ENCODE peak calls at places on chromosomes 12 and 14, in seven cellular contexts. One of them, this sample, is unnamed.

GRCh38 chr12:51972849-51973273 is 21.4 kb downstream of the ACVR1B start:
- DNase-seq in skeletal muscle cell: no peak
- DNase-seq in activated effector memory CD4-positive, alpha-beta T cell treated with anti-CD3 and anti-CD28 coated beads, Interleukin-2, amount 50 U/mL, for 16 hours: peak; percentile 84
- DNase-seq in MCF 10A: peak; percentile 88
- DNase-seq in astrocyte of the spinal cord: peak; percentile 50
- DNase-seq in kidney glomerular epithelial cell: no peak
- DNase-seq in HEK293T: no peak
- DNase-seq in this sample: peak; percentile 94

GRCh38 chr14:35047961-35048513 is 2.0 kb downstream of the FAM177A1 start:
- DNase-seq in skeletal muscle cell: no peak
- DNase-seq in activated effector memory CD4-positive, alpha-beta T cell treated with anti-CD3 and anti-CD28 coated beads, Interleukin-2, amount 50 U/mL, for 16 hours: no peak
- DNase-seq in MCF 10A: no peak
- DNase-seq in astrocyte of the spinal cord: no peak
- DNase-seq in kidney glomerular epithelial cell: no peak
- DNase-seq in HEK293T: no peak
- DNase-seq in this sample: no peak

GRCh38 chr12:115354476-115354890 is 670.5 kb upstream of the TBX3 start:
- DNase-seq in skeletal muscle cell: no peak
- DNase-seq in activated effector memory CD4-positive, alpha-beta T cell treated with anti-CD3 and anti-CD28 coated beads, Interleukin-2, amount 50 U/mL, for 16 hours: no peak
- DNase-seq in MCF 10A: no peak
- DNase-seq in astrocyte of the spinal cord: no peak
- DNase-seq in kidney glomerular epithelial cell: no peak
- DNase-seq in HEK293T: no peak
- DNase-seq in this sample: no peak

GRCh38 chr12:46368138-46368537 is 4.4 kb downstream of the SLC38A2 start:
- DNase-seq in skeletal muscle cell: no peak
- DNase-seq in activated effector memory CD4-positive, alpha-beta T cell treated with anti-CD3 and anti-CD28 coated beads, Interleukin-2, amount 50 U/mL, for 16 hours: no peak
- DNase-seq in MCF 10A: no peak
- DNase-seq in astrocyte of the spinal cord: no peak
- DNase-seq in kidney glomerular epithelial cell: no peak
- DNase-seq in HEK293T: no peak
- DNase-seq in this sample: peak; percentile 55

GRCh38 chr12:86838709-86839108 is 582.5 kb upstream of the MGAT4C start:
- DNase-seq in skeletal muscle cell: no peak
- DNase-seq in activated effector memory CD4-positive, alpha-beta T cell treated with anti-CD3 and anti-CD28 coated beads, Interleukin-2, amount 50 U/mL, for 16 hours: no peak
- DNase-seq in MCF 10A: no peak
- DNase-seq in astrocyte of the spinal cord: peak; percentile 3
- DNase-seq in kidney glomerular epithelial cell: no peak
- DNase-seq in HEK293T: no peak
- DNase-seq in this sample: no peak

GRCh38 chr12:45986646-45987338 is 3.6 kb downstream of the SCAF11 start:
- DNase-seq in skeletal muscle cell: no peak
- DNase-seq in activated effector memory CD4-positive, alpha-beta T cell treated with anti-CD3 and anti-CD28 coated beads, Interleukin-2, amount 50 U/mL, for 16 hours: no peak
- DNase-seq in MCF 10A: no peak
- DNase-seq in astrocyte of the spinal cord: no peak
- DNase-seq in kidney glomerular epithelial cell: no peak
- DNase-seq in HEK293T: no peak
- DNase-seq in this sample: peak; percentile 9

GRCh38 chr12:109497675-109498074 is 20.2 kb downstream of the UBE3B start:
- DNase-seq in skeletal muscle cell: peak; percentile 49
- DNase-seq in activated effector memory CD4-positive, alpha-beta T cell treated with anti-CD3 and anti-CD28 coated beads, Interleukin-2, amount 50 U/mL, for 16 hours: no peak
- DNase-seq in MCF 10A: peak; percentile 75
- DNase-seq in astrocyte of the spinal cord: peak; percentile 73
- DNase-seq in kidney glomerular epithelial cell: no peak
- DNase-seq in HEK293T: no peak
- DNase-seq in this sample: no peak

GRCh38 chr12:122282066-122282465 is 15.8 kb upstream of the VPS33A start:
- DNase-seq in skeletal muscle cell: peak; percentile 45
- DNase-seq in activated effector memory CD4-positive, alpha-beta T cell treated with anti-CD3 and anti-CD28 coated beads, Interleukin-2, amount 50 U/mL, for 16 hours: no peak
- DNase-seq in MCF 10A: peak; percentile 26
- DNase-seq in astrocyte of the spinal cord: peak; percentile 75
- DNase-seq in kidney glomerular epithelial cell: no peak
- DNase-seq in HEK293T: no peak
- DNase-seq in this sample: peak; percentile 74

GRCh38 chr14:104388011-104388521 is 191.5 kb upstream of the C14orf180 start:
- DNase-seq in skeletal muscle cell: no peak
- DNase-seq in activated effector memory CD4-positive, alpha-beta T cell treated with anti-CD3 and anti-CD28 coated beads, Interleukin-2, amount 50 U/mL, for 16 hours: peak; percentile 59
- DNase-seq in MCF 10A: no peak
- DNase-seq in astrocyte of the spinal cord: no peak
- DNase-seq in kidney glomerular epithelial cell: no peak
- DNase-seq in HEK293T: no peak
- DNase-seq in this sample: no peak

GRCh38 chr12:115916910-115917668 is 360.4 kb downstream of the MED13L start:
- DNase-seq in skeletal muscle cell: no peak
- DNase-seq in activated effector memory CD4-positive, alpha-beta T cell treated with anti-CD3 and anti-CD28 coated beads, Interleukin-2, amount 50 U/mL, for 16 hours: peak; percentile 90
- DNase-seq in MCF 10A: peak; percentile 50
- DNase-seq in astrocyte of the spinal cord: peak; percentile 1
- DNase-seq in kidney glomerular epithelial cell: peak; percentile 16
- DNase-seq in HEK293T: peak; percentile 81
- DNase-seq in this sample: peak; percentile 61

GRCh38 chr12:86634706-86635410 is 378.7 kb upstream of the MGAT4C start:
- DNase-seq in skeletal muscle cell: no peak
- DNase-seq in activated effector memory CD4-positive, alpha-beta T cell treated with anti-CD3 and anti-CD28 coated beads, Interleukin-2, amount 50 U/mL, for 16 hours: no peak
- DNase-seq in MCF 10A: peak; percentile 52
- DNase-seq in astrocyte of the spinal cord: peak; percentile 5
- DNase-seq in kidney glomerular epithelial cell: peak; percentile 40
- DNase-seq in HEK293T: no peak
- DNase-seq in this sample: peak; percentile 1

GRCh38 chr14:59631237-59631636 is 54.6 kb upstream of the CCDC175 start:
- DNase-seq in skeletal muscle cell: no peak
- DNase-seq in activated effector memory CD4-positive, alpha-beta T cell treated with anti-CD3 and anti-CD28 coated beads, Interleukin-2, amount 50 U/mL, for 16 hours: no peak
- DNase-seq in MCF 10A: peak; percentile 25
- DNase-seq in astrocyte of the spinal cord: no peak
- DNase-seq in kidney glomerular epithelial cell: no peak
- DNase-seq in HEK293T: peak; percentile 48
- DNase-seq in this sample: peak; percentile 2

GRCh38 chr12:111635524-111635923 is 36.4 kb upstream of the ATXN2 start:
- DNase-seq in skeletal muscle cell: no peak
- DNase-seq in activated effector memory CD4-positive, alpha-beta T cell treated with anti-CD3 and anti-CD28 coated beads, Interleukin-2, amount 50 U/mL, for 16 hours: no peak
- DNase-seq in MCF 10A: no peak
- DNase-seq in astrocyte of the spinal cord: peak; percentile 29
- DNase-seq in kidney glomerular epithelial cell: no peak
- DNase-seq in HEK293T: no peak
- DNase-seq in this sample: peak; percentile 48

GRCh38 chr12:103852498-103852992 is 11.5 kb upstream of the NT5DC3 start:
- DNase-seq in skeletal muscle cell: no peak
- DNase-seq in activated effector memory CD4-positive, alpha-beta T cell treated with anti-CD3 and anti-CD28 coated beads, Interleukin-2, amount 50 U/mL, for 16 hours: no peak
- DNase-seq in MCF 10A: no peak
- DNase-seq in astrocyte of the spinal cord: peak; percentile 79
- DNase-seq in kidney glomerular epithelial cell: no peak
- DNase-seq in HEK293T: no peak
- DNase-seq in this sample: no peak

GRCh38 chr14:53620325-53620716 is 336.3 kb downstream of the BMP4 start:
- DNase-seq in skeletal muscle cell: no peak
- DNase-seq in activated effector memory CD4-positive, alpha-beta T cell treated with anti-CD3 and anti-CD28 coated beads, Interleukin-2, amount 50 U/mL, for 16 hours: no peak
- DNase-seq in MCF 10A: no peak
- DNase-seq in astrocyte of the spinal cord: peak; percentile 55
- DNase-seq in kidney glomerular epithelial cell: peak; percentile 67
- DNase-seq in HEK293T: no peak
- DNase-seq in this sample: peak; percentile 38

GRCh38 chr12:5965950-5966383 is 20.9 kb upstream of the ANO2 start:
- DNase-seq in skeletal muscle cell: no peak
- DNase-seq in activated effector memory CD4-positive, alpha-beta T cell treated with anti-CD3 and anti-CD28 coated beads, Interleukin-2, amount 50 U/mL, for 16 hours: peak; percentile 78
- DNase-seq in MCF 10A: peak; percentile 61
- DNase-seq in astrocyte of the spinal cord: peak; percentile 47
- DNase-seq in kidney glomerular epithelial cell: peak; percentile 1
- DNase-seq in HEK293T: peak; percentile 75
- DNase-seq in this sample: peak; percentile 59

GRCh38 chr12:65786041-65786440 is 38.2 kb upstream of the HMGA2 start:
- DNase-seq in skeletal muscle cell: no peak
- DNase-seq in activated effector memory CD4-positive, alpha-beta T cell treated with anti-CD3 and anti-CD28 coated beads, Interleukin-2, amount 50 U/mL, for 16 hours: no peak
- DNase-seq in MCF 10A: no peak
- DNase-seq in astrocyte of the spinal cord: no peak
- DNase-seq in kidney glomerular epithelial cell: no peak
- DNase-seq in HEK293T: no peak
- DNase-seq in this sample: no peak

GRCh38 chr12:86186449-86186848 is 69.7 kb downstream of the MGAT4C start:
- DNase-seq in skeletal muscle cell: no peak
- DNase-seq in activated effector memory CD4-positive, alpha-beta T cell treated with anti-CD3 and anti-CD28 coated beads, Interleukin-2, amount 50 U/mL, for 16 hours: no peak
- DNase-seq in MCF 10A: peak; percentile 4
- DNase-seq in astrocyte of the spinal cord: no peak
- DNase-seq in kidney glomerular epithelial cell: no peak
- DNase-seq in HEK293T: peak; percentile 6
- DNase-seq in this sample: no peak

GRCh38 chr12:122421263-122421814 is 1.1 kb downstream of the CLIP1 start:
- DNase-seq in skeletal muscle cell: no peak
- DNase-seq in activated effector memory CD4-positive, alpha-beta T cell treated with anti-CD3 and anti-CD28 coated beads, Interleukin-2, amount 50 U/mL, for 16 hours: no peak
- DNase-seq in MCF 10A: peak; percentile 78
- DNase-seq in astrocyte of the spinal cord: peak; percentile 57
- DNase-seq in kidney glomerular epithelial cell: no peak
- DNase-seq in HEK293T: peak; percentile 30
- DNase-seq in this sample: peak; percentile 39

GRCh38 chr12:110256780-110257431 is 24.1 kb upstream of the ATP2A2 start:
- DNase-seq in skeletal muscle cell: no peak
- DNase-seq in activated effector memory CD4-positive, alpha-beta T cell treated with anti-CD3 and anti-CD28 coated beads, Interleukin-2, amount 50 U/mL, for 16 hours: no peak
- DNase-seq in MCF 10A: no peak
- DNase-seq in astrocyte of the spinal cord: peak; percentile 11
- DNase-seq in kidney glomerular epithelial cell: no peak
- DNase-seq in HEK293T: no peak
- DNase-seq in this sample: no peak

GRCh38 chr12:108811411-108812185 is 45.8 kb downstream of the SSH1 start:
- DNase-seq in skeletal muscle cell: no peak
- DNase-seq in activated effector memory CD4-positive, alpha-beta T cell treated with anti-CD3 and anti-CD28 coated beads, Interleukin-2, amount 50 U/mL, for 16 hours: no peak
- DNase-seq in MCF 10A: no peak
- DNase-seq in astrocyte of the spinal cord: no peak
- DNase-seq in kidney glomerular epithelial cell: no peak
- DNase-seq in HEK293T: no peak
- DNase-seq in this sample: no peak

GRCh38 chr12:49225551-49226166 is 36.8 kb upstream of the TUBA1A start:
- DNase-seq in skeletal muscle cell: no peak
- DNase-seq in activated effector memory CD4-positive, alpha-beta T cell treated with anti-CD3 and anti-CD28 coated beads, Interleukin-2, amount 50 U/mL, for 16 hours: no peak
- DNase-seq in MCF 10A: peak; percentile 31
- DNase-seq in astrocyte of the spinal cord: peak; percentile 65
- DNase-seq in kidney glomerular epithelial cell: no peak
- DNase-seq in HEK293T: no peak
- DNase-seq in this sample: no peak

GRCh38 chr12:125125271-125125670 is 60.0 kb downstream of the AACS start:
- DNase-seq in skeletal muscle cell: no peak
- DNase-seq in activated effector memory CD4-positive, alpha-beta T cell treated with anti-CD3 and anti-CD28 coated beads, Interleukin-2, amount 50 U/mL, for 16 hours: no peak
- DNase-seq in MCF 10A: no peak
- DNase-seq in astrocyte of the spinal cord: no peak
- DNase-seq in kidney glomerular epithelial cell: no peak
- DNase-seq in HEK293T: no peak
- DNase-seq in this sample: no peak

GRCh38 chr12:83179999-83180398 is 493.3 kb downstream of the TMTC2 start:
- DNase-seq in skeletal muscle cell: no peak
- DNase-seq in activated effector memory CD4-positive, alpha-beta T cell treated with anti-CD3 and anti-CD28 coated beads, Interleukin-2, amount 50 U/mL, for 16 hours: no peak
- DNase-seq in MCF 10A: no peak
- DNase-seq in astrocyte of the spinal cord: no peak
- DNase-seq in kidney glomerular epithelial cell: no peak
- DNase-seq in HEK293T: no peak
- DNase-seq in this sample: no peak

GRCh38 chr12:45234134-45234865 is 18.4 kb downstream of the ANO6 start:
- DNase-seq in skeletal muscle cell: peak; percentile 96
- DNase-seq in activated effector memory CD4-positive, alpha-beta T cell treated with anti-CD3 and anti-CD28 coated beads, Interleukin-2, amount 50 U/mL, for 16 hours: no peak
- DNase-seq in MCF 10A: peak; percentile 96
- DNase-seq in astrocyte of the spinal cord: peak; percentile 98
- DNase-seq in kidney glomerular epithelial cell: peak; percentile 90
- DNase-seq in HEK293T: peak; percentile 26
- DNase-seq in this sample: peak; percentile 81

GRCh38 chr14:105315211-105315721 is 718 bp downstream of the PACS2 start:
- DNase-seq in skeletal muscle cell: no peak
- DNase-seq in activated effector memory CD4-positive, alpha-beta T cell treated with anti-CD3 and anti-CD28 coated beads, Interleukin-2, amount 50 U/mL, for 16 hours: peak; percentile 83
- DNase-seq in MCF 10A: peak; percentile 40
- DNase-seq in astrocyte of the spinal cord: no peak
- DNase-seq in kidney glomerular epithelial cell: peak; percentile 22
- DNase-seq in HEK293T: no peak
- DNase-seq in this sample: peak; percentile 44

GRCh38 chr14:94707494-94707893 is 62.4 kb downstream of the GSC start:
- DNase-seq in skeletal muscle cell: no peak
- DNase-seq in activated effector memory CD4-positive, alpha-beta T cell treated with anti-CD3 and anti-CD28 coated beads, Interleukin-2, amount 50 U/mL, for 16 hours: no peak
- DNase-seq in MCF 10A: no peak
- DNase-seq in astrocyte of the spinal cord: no peak
- DNase-seq in kidney glomerular epithelial cell: no peak
- DNase-seq in HEK293T: peak; percentile 35
- DNase-seq in this sample: no peak

GRCh38 chr14:58129208-58129607 is 22.8 kb downstream of the ARMH4 start:
- DNase-seq in skeletal muscle cell: no peak
- DNase-seq in activated effector memory CD4-positive, alpha-beta T cell treated with anti-CD3 and anti-CD28 coated beads, Interleukin-2, amount 50 U/mL, for 16 hours: no peak
- DNase-seq in MCF 10A: no peak
- DNase-seq in astrocyte of the spinal cord: no peak
- DNase-seq in kidney glomerular epithelial cell: no peak
- DNase-seq in HEK293T: no peak
- DNase-seq in this sample: no peak

GRCh38 chr12:24746021-24746671 is 202.8 kb downstream of the BCAT1 start:
- DNase-seq in skeletal muscle cell: no peak
- DNase-seq in activated effector memory CD4-positive, alpha-beta T cell treated with anti-CD3 and anti-CD28 coated beads, Interleukin-2, amount 50 U/mL, for 16 hours: no peak
- DNase-seq in MCF 10A: no peak
- DNase-seq in astrocyte of the spinal cord: no peak
- DNase-seq in kidney glomerular epithelial cell: no peak
- DNase-seq in HEK293T: no peak
- DNase-seq in this sample: no peak

GRCh38 chr14:69614592-69614991 is 3.2 kb downstream of the SUSD6 start:
- DNase-seq in skeletal muscle cell: no peak
- DNase-seq in activated effector memory CD4-positive, alpha-beta T cell treated with anti-CD3 and anti-CD28 coated beads, Interleukin-2, amount 50 U/mL, for 16 hours: peak; percentile 61
- DNase-seq in MCF 10A: no peak
- DNase-seq in astrocyte of the spinal cord: no peak
- DNase-seq in kidney glomerular epithelial cell: no peak
- DNase-seq in HEK293T: no peak
- DNase-seq in this sample: no peak

GRCh38 chr12:105451211-105451610 is 120.7 kb downstream of the C12orf75 start:
- DNase-seq in skeletal muscle cell: peak; percentile 57
- DNase-seq in activated effector memory CD4-positive, alpha-beta T cell treated with anti-CD3 and anti-CD28 coated beads, Interleukin-2, amount 50 U/mL, for 16 hours: no peak
- DNase-seq in MCF 10A: peak; percentile 11
- DNase-seq in astrocyte of the spinal cord: peak; percentile 75
- DNase-seq in kidney glomerular epithelial cell: peak; percentile 19
- DNase-seq in HEK293T: no peak
- DNase-seq in this sample: no peak

GRCh38 chr14:97976861-97977260 is 1179.7 kb downstream of the VRK1 start:
- DNase-seq in skeletal muscle cell: no peak
- DNase-seq in activated effector memory CD4-positive, alpha-beta T cell treated with anti-CD3 and anti-CD28 coated beads, Interleukin-2, amount 50 U/mL, for 16 hours: peak; percentile 65
- DNase-seq in MCF 10A: peak; percentile 16
- DNase-seq in astrocyte of the spinal cord: no peak
- DNase-seq in kidney glomerular epithelial cell: no peak
- DNase-seq in HEK293T: no peak
- DNase-seq in this sample: no peak

GRCh38 chr12:79911889-79912656 is 22.8 kb downstream of the PPP1R12A start:
- DNase-seq in skeletal muscle cell: no peak
- DNase-seq in activated effector memory CD4-positive, alpha-beta T cell treated with anti-CD3 and anti-CD28 coated beads, Interleukin-2, amount 50 U/mL, for 16 hours: no peak
- DNase-seq in MCF 10A: peak; percentile 45
- DNase-seq in astrocyte of the spinal cord: peak; percentile 45
- DNase-seq in kidney glomerular epithelial cell: no peak
- DNase-seq in HEK293T: no peak
- DNase-seq in this sample: no peak

GRCh38 chr14:71141701-71142374 is 234.6 kb downstream of the PCNX1 start:
- DNase-seq in skeletal muscle cell: no peak
- DNase-seq in activated effector memory CD4-positive, alpha-beta T cell treated with anti-CD3 and anti-CD28 coated beads, Interleukin-2, amount 50 U/mL, for 16 hours: no peak
- DNase-seq in MCF 10A: no peak
- DNase-seq in astrocyte of the spinal cord: peak; percentile 51
- DNase-seq in kidney glomerular epithelial cell: no peak
- DNase-seq in HEK293T: no peak
- DNase-seq in this sample: no peak

GRCh38 chr12:11669348-11669747 is 19.9 kb downstream of the ETV6 start:
- DNase-seq in skeletal muscle cell: no peak
- DNase-seq in activated effector memory CD4-positive, alpha-beta T cell treated with anti-CD3 and anti-CD28 coated beads, Interleukin-2, amount 50 U/mL, for 16 hours: no peak
- DNase-seq in MCF 10A: no peak
- DNase-seq in astrocyte of the spinal cord: no peak
- DNase-seq in kidney glomerular epithelial cell: no peak
- DNase-seq in HEK293T: no peak
- DNase-seq in this sample: no peak

GRCh38 chr12:80041691-80042090 is 57.6 kb upstream of the OTOGL start:
- DNase-seq in skeletal muscle cell: no peak
- DNase-seq in activated effector memory CD4-positive, alpha-beta T cell treated with anti-CD3 and anti-CD28 coated beads, Interleukin-2, amount 50 U/mL, for 16 hours: no peak
- DNase-seq in MCF 10A: peak; percentile 19
- DNase-seq in astrocyte of the spinal cord: peak; percentile 56
- DNase-seq in kidney glomerular epithelial cell: peak; percentile 74
- DNase-seq in HEK293T: no peak
- DNase-seq in this sample: no peak

GRCh38 chr14:92456215-92457017 is 57.2 kb upstream of the RIN3 start:
- DNase-seq in skeletal muscle cell: no peak
- DNase-seq in activated effector memory CD4-positive, alpha-beta T cell treated with anti-CD3 and anti-CD28 coated beads, Interleukin-2, amount 50 U/mL, for 16 hours: no peak
- DNase-seq in MCF 10A: peak; percentile 63
- DNase-seq in astrocyte of the spinal cord: peak; percentile 63
- DNase-seq in kidney glomerular epithelial cell: peak; percentile 36
- DNase-seq in HEK293T: peak; percentile 70
- DNase-seq in this sample: peak; percentile 83

GRCh38 chr14:71063351-71063750 is 156.1 kb downstream of the PCNX1 start:
- DNase-seq in skeletal muscle cell: no peak
- DNase-seq in activated effector memory CD4-positive, alpha-beta T cell treated with anti-CD3 and anti-CD28 coated beads, Interleukin-2, amount 50 U/mL, for 16 hours: no peak
- DNase-seq in MCF 10A: no peak
- DNase-seq in astrocyte of the spinal cord: no peak
- DNase-seq in kidney glomerular epithelial cell: no peak
- DNase-seq in HEK293T: no peak
- DNase-seq in this sample: no peak